ENCODE peak calls at places on chromosomes 16 and 17, in ten cellular contexts. T, B, C, V, P, I, F, H, E and Z are unnamed samples.

GRCh38 chr17:28657756-28658155 is 4.0 kb downstream of the SDF2 start:
- DNase-seq in H (no peak), E (no peak), T (no peak), I (no peak), V (no peak), C (no peak), F (peak; percentile 29), B (peak; percentile 70), P (peak; percentile 56), Z (no peak)

GRCh38 chr17:50935201-50936124 is 69.3 kb upstream of the TOB1 start:
- DNase-seq in C (peak; percentile 74), P (peak; percentile 56), B (no peak), V (no peak), E (no peak), F (no peak), T (no peak), I (no peak), H (no peak), Z (no peak)

GRCh38 chr17:39628655-39629493 is 2.1 kb downstream of the PPP1R1B start:
- DNase-seq in H (no peak), P (no peak), T (no peak), E (no peak), I (no peak), C (peak; percentile 83), F (no peak), B (no peak), V (no peak), Z (no peak)

GRCh38 chr17:6752068-6752909 is 3.6 kb upstream of the XAF1 start:
- DNase-seq in V (peak; percentile 61), E (no peak), F (peak; percentile 100), P (peak; percentile 93), H (no peak), I (no peak), C (no peak), B (peak; percentile 100), T (peak; percentile 100), Z (no peak)

GRCh38 chr16:49446805-49447204 is 73.2 kb downstream of the C16orf78 start:
- DNase-seq in F (no peak), E (no peak), H (no peak), B (no peak), P (no peak), I (no peak), C (no peak), T (no peak), V (no peak), Z (no peak)

GRCh38 chr16:86680137-86680536 is 101.8 kb downstream of the FOXL1 start:
- DNase-seq in H (no peak), F (peak; percentile 94), V (no peak), P (peak; percentile 56), C (no peak), T (peak; percentile 87), E (no peak), I (no peak), B (peak; percentile 93), Z (no peak)

GRCh38 chr16:75305364-75306101 is 54.1 kb upstream of the BCAR1 start:
- DNase-seq in F (peak; percentile 100), B (peak; percentile 100), H (peak; percentile 26), C (peak; percentile 92), E (peak; percentile 82), V (peak; percentile 98), I (no peak), P (peak; percentile 100), T (peak; percentile 100), Z (peak; percentile 44)

GRCh38 chr16:68086860-68087268 is 1.7 kb downstream of the NFATC3 start:
- DNase-seq in B (peak; percentile 35), E (no peak), V (no peak), H (no peak), I (no peak), T (no peak), P (no peak), F (peak; percentile 9), C (no peak), Z (no peak)

GRCh38 chr16:57462209-57462977 is at the start of gene POLR2C:
- DNase-seq in C (peak; percentile 94), T (peak; percentile 86), B (peak; percentile 81), P (peak; percentile 65), V (peak; percentile 86), E (peak; percentile 95), F (peak; percentile 79), I (peak; percentile 92), H (peak; percentile 91), Z (peak; percentile 94)

GRCh38 chr16:19071811-19072777 is 4.7 kb downstream of the COQ7 start:
- DNase-seq in C (peak; percentile 89), F (peak; percentile 32), H (peak; percentile 56), B (peak; percentile 58), E (peak; percentile 80), T (peak; percentile 54), I (peak; percentile 66), V (no peak), P (peak; percentile 57), Z (peak; percentile 55)

GRCh38 chr16:472199-472504 is 46.7 kb downstream of the RAB11FIP3 start:
- DNase-seq in B (no peak), H (no peak), V (no peak), C (no peak), P (no peak), T (no peak), E (no peak), I (no peak), F (no peak), Z (no peak)
- TF ChIP-seq CTCF in B (no peak), H (no peak), V (no peak), C (no peak), P (no peak), T (no peak), E (no peak), I (no peak), F (no peak), Z (no peak)

GRCh38 chr16:27222499-27223225 is 19.3 kb downstream of the KDM8 start:
- DNase-seq in V (peak; percentile 43), C (no peak), H (peak; percentile 30), T (peak; percentile 91), B (peak; percentile 63), F (peak; percentile 35), E (no peak), P (no peak), I (peak; percentile 35), Z (no peak)

GRCh38 chr16:27224271-27224737 is 21.0 kb downstream of the KDM8 start:
- DNase-seq in I (no peak), E (no peak), T (no peak), B (no peak), P (no peak), V (peak; percentile 58), F (no peak), H (no peak), C (no peak), Z (no peak)

GRCh38 chr16:27224741-27225300 is 21.5 kb downstream of the KDM8 start:
- DNase-seq in E (no peak), I (no peak), T (no peak), P (no peak), B (no peak), H (no peak), C (no peak), F (no peak), V (no peak), Z (no peak)

GRCh38 chr16:27223226-27223610 is 19.9 kb downstream of the KDM8 start:
- DNase-seq in H (no peak), P (no peak), I (no peak), F (no peak), B (no peak), C (no peak), E (no peak), T (no peak), V (peak; percentile 47), Z (no peak)

GRCh38 chr16:27223701-27224100 is 20.4 kb downstream of the KDM8 start:
- DNase-seq in H (no peak), I (no peak), F (no peak), P (no peak), V (no peak), C (no peak), B (no peak), T (no peak), E (no peak), Z (no peak)
- TF ChIP-seq CTCF in H (no peak), I (no peak), F (no peak), P (no peak), V (no peak), C (no peak), B (no peak), T (no peak), E (no peak), Z (no peak)

GRCh38 chr16:88404769-88405168 is 22.0 kb downstream of the ZNF469 start:
- DNase-seq in E (no peak), I (no peak), H (no peak), P (no peak), V (no peak), C (no peak), F (no peak), T (no peak), B (no peak), Z (no peak)

GRCh38 chr16:88405325-88406060 is 22.7 kb downstream of the ZNF469 start:
- DNase-seq in P (no peak), H (no peak), V (no peak), B (peak; percentile 77), C (no peak), T (peak; percentile 72), F (peak; percentile 53), I (no peak), E (no peak), Z (no peak)

GRCh38 chr16:88402551-88402950 is 19.8 kb downstream of the ZNF469 start:
- DNase-seq in T (no peak), B (no peak), V (no peak), P (no peak), E (no peak), F (no peak), C (no peak), H (no peak), I (no peak), Z (no peak)

GRCh38 chr16:88401604-88402246 is 19.0 kb downstream of the ZNF469 start:
- DNase-seq in T (no peak), F (no peak), I (no peak), H (no peak), P (no peak), C (no peak), E (no peak), B (no peak), V (no peak), Z (no peak)

GRCh38 chr16:88403794-88404581 is 21.2 kb downstream of the ZNF469 start:
- DNase-seq in F (peak; percentile 36), C (no peak), E (no peak), H (no peak), P (peak; percentile 71), B (no peak), V (no peak), T (no peak), I (peak; percentile 38), Z (no peak)
- TF ChIP-seq CTCF in F (no peak), C (no peak), E (no peak), H (no peak), P (no peak), B (no peak), V (no peak), T (no peak), I (peak; percentile 26), Z (no peak)

DNA sequence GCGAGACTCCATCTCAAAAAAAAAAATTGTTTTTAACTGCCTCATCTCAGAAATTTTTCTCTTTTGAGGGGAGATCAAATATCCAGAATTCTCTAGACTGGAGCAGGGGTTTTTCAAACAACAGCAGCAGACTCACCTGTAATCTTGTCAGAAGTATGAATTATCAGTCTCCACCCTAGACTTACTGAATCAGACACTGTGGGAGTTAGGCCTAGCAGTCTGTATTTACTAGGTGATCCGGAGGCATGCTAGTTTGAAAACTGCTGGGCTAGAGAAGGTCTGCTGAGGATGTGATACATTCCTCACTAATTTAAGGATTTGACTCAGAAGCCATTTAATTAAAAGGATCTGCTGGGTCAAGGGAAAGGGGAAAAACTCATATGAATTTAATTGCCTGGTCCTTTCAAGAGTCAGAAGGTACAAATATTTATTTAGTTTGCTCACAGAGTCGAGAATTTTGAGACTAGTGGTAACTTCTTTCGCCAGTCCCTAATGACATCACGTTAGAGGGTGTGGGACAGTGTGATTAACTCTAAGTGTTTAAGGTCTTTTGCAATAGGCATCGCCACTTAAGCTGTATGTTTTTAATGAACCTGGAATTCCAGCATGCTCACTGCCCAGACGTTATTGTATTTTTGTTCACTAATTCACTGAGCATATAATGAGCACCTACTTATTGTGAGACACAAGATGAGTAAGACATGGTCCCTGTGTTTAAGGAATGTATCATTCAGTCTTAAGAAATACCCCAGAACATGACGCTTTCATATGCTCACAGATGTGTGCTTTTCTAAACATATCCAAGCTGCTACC is 14.2 kb downstream of the ATP6V0A1 start:
- DNase-seq in T (peak; percentile 97), E (no peak), V (no peak), C (no peak), F (peak; percentile 89), I (no peak), B (peak; percentile 97), H (no peak), P (peak; percentile 98), Z (no peak)
- TF ChIP-seq CTCF in T (peak; percentile 10), E (no peak), V (no peak), C (no peak), F (no peak), I (no peak), B (no peak), H (no peak), P (no peak), Z (no peak)